ENCODE peak calls at places on chromosomes 6 and 20, in seven cellular contexts. D is heart left ventricle; A is effector memory CD4-positive, alpha-beta T cell; H is spleen; X is esophagus squamous epithelium; C is suprapubic skin; Q is CD4-positive, alpha-beta memory T cell. B is an unnamed sample. For H3K9me3, the result is how much of the 10 kb centered on the place peaks cover.

GRCh38 chr6:95364016-95364604 is 213.2 kb upstream of the MANEA start:
- DNase-seq in D (no peak), A (no peak), H (no peak), X (no peak), C (no peak), Q (no peak), B (no peak)

GRCh38 chr6:153106021-153106420 is 25.1 kb downstream of the RGS17 start:
- DNase-seq in D (no peak), A (no peak), H (no peak), X (no peak), C (no peak), Q (no peak), B (no peak)

GRCh38 chr6:4693566-4693965 is 82.6 kb upstream of the CDYL start:
- DNase-seq in D (no peak), A (no peak), H (no peak), X (no peak), C (no peak), Q (no peak), B (no peak)

GRCh38 chr6:4908062-4908461 is 95.8 kb downstream of the RPP40 start:
- DNase-seq in D (no peak), A (no peak), H (no peak), X (no peak), C (no peak), Q (no peak), B (no peak)

GRCh38 chr6:129510930-129511329 is 199.0 kb downstream of the ARHGAP18 start:
- DNase-seq in D (no peak), A (no peak), H (no peak), X (no peak), C (no peak), Q (no peak), B (no peak)

GRCh38 chr6:113809818-113810217 is 47.3 kb upstream of the MARCKS start:
- DNase-seq in D (no peak), A (no peak), H (no peak), X (no peak), C (no peak), Q (no peak), B (no peak)

GRCh38 chr6:118755941-118756646 is 104.7 kb upstream of the CEP85L start:
- DNase-seq in D (no peak), A (no peak), H (no peak), X (no peak), C (no peak), Q (no peak), B (no peak)

GRCh38 chr6:155473741-155474140 is 18.1 kb upstream of the NOX3 start:
- DNase-seq in D (no peak), A (no peak), H (no peak), X (no peak), C (no peak), Q (no peak), B (no peak)

GRCh38 chr6:37871616-37872384 is 52.3 kb downstream of the ZFAND3 start:
- DNase-seq in D (no peak), A (no peak), H (no peak), X (no peak), C (no peak), Q (no peak), B (no peak)

GRCh38 chr6:227812-228338 is 64.4 kb upstream of the DUSP22 start:
- DNase-seq in D (no peak), A (no peak), H (no peak), X (no peak), C (no peak), Q (no peak), B (peak)

GRCh38 chr6:32700391-32701040 is 34.1 kb upstream of the HLA-DQB1 start:
- DNase-seq in D (peak), A (no peak), H (no peak), X (no peak), C (no peak), Q (peak), B (no peak)

GRCh38 chr6:33772114-33772830 is 16.7 kb downstream of the LEMD2 start:
- DNase-seq in D (no peak), A (no peak), H (no peak), X (no peak), C (no peak), Q (no peak), B (no peak)

GRCh38 chr6:154257074-154257473 is 99.5 kb downstream of the IPCEF1 start:
- DNase-seq in D (no peak), A (no peak), H (no peak), X (no peak), C (no peak), Q (no peak), B (no peak)

GRCh38 chr6:46719099-46719498 is 16.1 kb downstream of the PLA2G7 start:
- DNase-seq in D (no peak), A (no peak), H (no peak), X (no peak), C (no peak), Q (no peak), B (no peak)

GRCh38 chr6:15569035-15569995 is 93.5 kb downstream of the DTNBP1 start:
- DNase-seq in D (no peak), A (no peak), H (no peak), X (no peak), C (no peak), Q (no peak), B (no peak)

GRCh38 chr20:60036346-60037119 is 78.3 kb downstream of the CDH26 start:
- DNase-seq in D (no peak), A (no peak), H (no peak), X (no peak), C (no peak), Q (no peak), B (no peak)

GRCh38 chr6:126888727-126889725 is 229.4 kb upstream of the RSPO3 start:
- DNase-seq in D (no peak), A (no peak), H (no peak), X (no peak), C (no peak), Q (no peak), B (no peak)

GRCh38 chr6:153044295-153044694 is 41.8 kb upstream of the MTRF1L start:
- DNase-seq in D (no peak), A (no peak), H (no peak), X (no peak), C (no peak), Q (no peak), B (no peak)

GRCh38 chr20:33663161-33664084 is 1.3 kb downstream of the C20orf144 start:
- DNase-seq in D (peak), A (peak), H (peak), X (no peak), C (no peak), Q (peak), B (no peak)

GRCh38 chr6:104326173-104327001 is 533.3 kb downstream of the HACE1 start:
- DNase-seq in D (no peak), A (no peak), H (no peak), X (no peak), C (peak), Q (no peak), B (no peak)

GRCh38 chr6:18016698-18017097 is 29.3 kb upstream of the KIF13A start:
- DNase-seq in D (no peak), A (no peak), H (no peak), X (no peak), C (no peak), Q (no peak), B (no peak)

GRCh38 chr6:40722553-40723258 is 135.5 kb upstream of the LRFN2 start:
- DNase-seq in D (no peak), A (no peak), H (no peak), X (no peak), C (no peak), Q (no peak), B (no peak)

GRCh38 chr20:2815242-2815900 is 584 bp downstream of the C20orf141 start:
- DNase-seq in D (no peak), A (no peak), H (no peak), X (no peak), C (no peak), Q (no peak), B (no peak)

GRCh38 chr20:57779401-57780003 is 69.7 kb upstream of the PMEPA1 start:
- DNase-seq in D (no peak), A (no peak), H (peak), X (no peak), C (peak), Q (no peak), B (no peak)

GRCh38 chr6:98832282-98833100 is 1.9 kb upstream of the POU3F2 start:
- DNase-seq in D (no peak), A (no peak), H (peak), X (no peak), C (no peak), Q (no peak), B (no peak)

GRCh38 chr6:75631847-75632246 is 30.2 kb downstream of the SENP6 start:
- DNase-seq in D (no peak), A (no peak), H (no peak), X (no peak), C (no peak), Q (no peak), B (no peak)

GRCh38 chr6:75296811-75297779 is 12.5 kb upstream of the TMEM30A start:
- DNase-seq in D (no peak), A (no peak), H (no peak), X (no peak), C (no peak), Q (peak), B (no peak)

GRCh38 chr6:155770856-155771255 is 315.2 kb upstream of the NOX3 start:
- DNase-seq in D (no peak), A (no peak), H (no peak), X (no peak), C (no peak), Q (no peak), B (no peak)

GRCh38 chr6:2938632-2939083 is 32.7 kb downstream of the SERPINB6 start:
- DNase-seq in D (no peak), A (no peak), H (peak), X (no peak), C (no peak), Q (no peak), B (peak)

GRCh38 chr6:43627008-43627825 is 1.8 kb downstream of the GTPBP2 start:
- DNase-seq in D (peak), A (no peak), H (no peak), X (no peak), C (peak), Q (no peak), B (peak)

GRCh38 chr6:4804095-4804494 is 27.9 kb downstream of the CDYL start:
- DNase-seq in D (no peak), A (no peak), H (no peak), X (no peak), C (no peak), Q (no peak), B (no peak)

GRCh38 chr6:109861946-109862345 is 116.2 kb upstream of the GPR6 start:
- DNase-seq in D (no peak), A (no peak), H (no peak), X (no peak), C (no peak), Q (no peak), B (no peak)

GRCh38 chr20:35776513-35777101 is 4.8 kb downstream of the PHF20 start:
- DNase-seq in D (peak), A (no peak), H (no peak), X (no peak), C (peak), Q (no peak), B (peak)

GRCh38 chr6:156791261-156791850 is 14.2 kb downstream of the ARID1B start:
- DNase-seq in D (no peak), A (no peak), H (no peak), X (no peak), C (no peak), Q (peak), B (no peak)

GRCh38 chr20:58078741-58079522 is 149.5 kb downstream of the ANKRD60 start:
- DNase-seq in D (peak), A (no peak), H (no peak), X (no peak), C (no peak), Q (no peak), B (peak)

GRCh38 chr20:58133020-58133419 is 95.4 kb downstream of the ANKRD60 start:
- DNase-seq in D (no peak), A (no peak), H (no peak), X (no peak), C (no peak), Q (no peak), B (peak)

GRCh38 chr6:12440981-12441380 is 150.8 kb downstream of the EDN1 start:
- DNase-seq in D (no peak), A (no peak), H (no peak), X (no peak), C (no peak), Q (no peak), B (no peak)

GRCh38 chr6:167558213-167558869 is 233.5 kb downstream of the TTLL2 start:
- DNase-seq in D (no peak), A (no peak), H (no peak), X (no peak), C (peak), Q (no peak), B (no peak)

GRCh38 chr6:167648506-167649278 is 178.0 kb upstream of the AFDN start:
- DNase-seq in D (no peak), A (no peak), H (peak), X (no peak), C (peak), Q (no peak), B (no peak)

GRCh38 chr6:164404802-164405488 is 904.5 kb downstream of the C6orf118 start:
- DNase-seq in D (no peak), A (no peak), H (no peak), X (no peak), C (no peak), Q (no peak), B (no peak)
- H3K9me3 ChIP-seq in D (under half), A (under half), H (under half), X (under half), C (under half), Q (under half), B (under half)

GRCh38 chr6:106789436-106790145 is 160.2 kb downstream of the QRSL1 start:
- DNase-seq in D (no peak), A (no peak), H (no peak), X (no peak), C (no peak), Q (no peak), B (no peak)
- H3K27ac ChIP-seq in D (no peak), A (no peak), H (no peak), X (peak), C (no peak), Q (no peak), B (no peak)

DNA sequence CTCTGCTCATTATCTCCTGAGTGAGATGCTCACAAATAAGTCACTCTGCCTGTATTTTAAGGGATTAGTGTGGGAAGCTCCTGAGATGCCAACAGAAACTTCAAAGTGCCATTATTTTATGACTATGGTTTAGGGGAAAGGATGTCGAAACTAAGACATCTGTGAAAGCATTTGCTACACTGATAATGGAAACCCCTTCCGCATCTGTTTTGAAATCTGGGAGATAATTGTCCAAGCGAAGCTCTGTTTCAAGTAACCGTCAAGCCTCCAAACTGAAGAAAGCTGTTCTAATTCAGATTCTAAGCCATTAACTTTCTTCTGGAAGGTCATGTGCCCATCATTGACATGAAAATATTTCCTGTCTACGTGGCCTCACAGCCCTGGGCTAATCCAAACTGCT is 932.1 kb downstream of the C6orf118 start:
- DNase-seq in D (no peak), A (no peak), H (no peak), X (no peak), C (no peak), Q (no peak), B (no peak)
- H3K9me3 ChIP-seq in D (under half), A (under half), H (under half), X (under half), C (under half), Q (under half), B (under half)

DNA sequence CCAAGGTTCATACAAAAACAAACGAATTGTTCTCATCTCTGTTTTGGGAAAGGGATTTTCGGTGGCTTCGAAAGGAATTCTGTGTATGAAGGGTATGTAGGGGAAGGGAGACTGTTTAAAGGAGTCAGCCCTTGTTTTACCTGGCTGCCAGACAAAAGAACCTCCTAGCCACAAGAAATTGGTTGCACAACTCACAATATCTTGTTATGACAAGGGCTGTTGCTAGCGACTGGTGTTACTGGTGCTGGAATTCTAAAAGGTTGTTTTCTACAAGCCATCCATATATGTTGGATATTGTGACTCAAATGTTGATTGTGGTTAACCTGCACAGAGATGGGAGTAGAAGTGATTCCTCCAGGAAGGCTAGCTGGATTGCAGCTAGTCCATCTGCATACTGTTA is 34.6 kb upstream of the CITED2 start:
- DNase-seq in D (no peak), A (no peak), H (no peak), X (no peak), C (no peak), Q (no peak), B (no peak)
- H3K27ac ChIP-seq in D (no peak), A (no peak), H (no peak), X (no peak), C (peak), Q (no peak), B (no peak)

GRCh38 chr20:16025084-16025483 is 548.2 kb downstream of the KIF16B start:
- DNase-seq in D (no peak), A (no peak), H (no peak), X (no peak), C (no peak), Q (no peak), B (no peak)
- H3K9me3 ChIP-seq in D (under half), A (under half), H (under half), X (under half), C (under half), Q (under half), B (under half)

DNA sequence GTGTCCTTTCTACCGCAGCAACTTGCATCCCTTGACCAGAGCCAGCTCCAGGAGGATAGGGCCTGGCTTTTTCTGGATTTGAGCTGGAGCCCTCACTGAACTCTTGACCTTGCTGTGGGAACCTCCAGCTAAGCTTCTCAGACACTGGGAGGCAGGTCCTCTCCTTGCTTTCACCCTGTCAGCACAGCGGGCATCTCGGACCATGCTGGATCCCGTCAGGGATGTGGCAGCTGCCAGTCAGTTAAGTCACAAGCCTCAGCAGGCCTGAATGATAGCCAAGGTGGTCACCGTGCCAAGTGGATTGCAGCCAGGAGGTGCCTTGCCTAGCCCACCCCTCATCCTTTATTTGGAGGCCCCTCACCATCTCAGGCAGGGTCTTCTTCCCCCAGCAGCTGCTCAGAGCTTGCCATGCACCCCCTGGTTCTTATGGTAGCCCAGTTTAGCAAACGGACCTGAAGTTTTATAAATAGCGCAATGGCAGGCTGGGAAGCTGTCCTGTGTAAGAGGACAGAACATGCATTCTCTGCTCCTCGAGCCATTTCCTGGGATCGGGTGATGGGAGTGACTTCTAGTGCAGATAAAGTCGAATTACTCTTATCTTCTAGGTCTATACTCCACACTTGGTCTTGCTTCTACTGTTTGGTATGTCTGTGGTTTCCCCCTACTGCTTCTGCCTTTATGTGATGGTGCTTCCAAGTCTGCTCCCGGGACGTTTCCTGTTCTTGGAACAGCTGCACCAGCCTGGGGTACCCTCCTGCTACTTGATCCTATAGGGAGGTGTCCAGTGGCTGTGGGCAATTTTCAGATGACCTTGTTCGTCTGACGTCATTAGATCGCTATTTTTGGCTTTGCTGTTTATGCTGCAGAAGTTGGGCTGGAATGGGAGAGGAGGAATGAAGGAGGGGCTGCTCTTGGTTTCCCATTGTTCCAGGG is 7.1 kb upstream of the MYLK2 start:
- DNase-seq in D (no peak), A (no peak), H (no peak), X (no peak), C (no peak), Q (no peak), B (no peak)
- H3K27ac ChIP-seq in D (peak), A (no peak), H (no peak), X (no peak), C (no peak), Q (no peak), B (peak)